ENCODE peak calls at places on chromosomes 4 and X, in eight cellular contexts. One of them, this sample, is unnamed.

GRCh38 chr4:169241480-169241879 is 29.3 kb downstream of the SH3RF1 start:
- DNase-seq in head of caudate nucleus: no peak
- DNase-seq in midbrain: no peak
- DNase-seq in activated naive CD4-positive, alpha-beta T cell treated with Interleukin-2 at 50 U/mL for 16 hours: no peak
- DNase-seq in HTR-8/SVneo: no peak
- DNase-seq in NCI-H1092: no peak
- DNase-seq in myocyte: no peak
- DNase-seq in fibroblast of lung: no peak
- DNase-seq in this sample: no peak

GRCh38 chrX:41265615-41266014 is 68.3 kb upstream of the DDX3X start:
- DNase-seq in head of caudate nucleus: no peak
- DNase-seq in myocyte: peak
- DNase-seq in HTR-8/SVneo: no peak
- DNase-seq in activated naive CD4-positive, alpha-beta T cell treated with Interleukin-2 at 50 U/mL for 16 hours: peak
- DNase-seq in midbrain: no peak
- DNase-seq in NCI-H1092: no peak
- DNase-seq in fibroblast of lung: peak
- DNase-seq in this sample: no peak

GRCh38 chrX:120774611-120775010 is 101.1 kb downstream of the CT47B1 start:
- DNase-seq in midbrain: no peak
- DNase-seq in fibroblast of lung: no peak
- DNase-seq in activated naive CD4-positive, alpha-beta T cell treated with Interleukin-2 at 50 U/mL for 16 hours: no peak
- DNase-seq in NCI-H1092: no peak
- DNase-seq in myocyte: no peak
- DNase-seq in head of caudate nucleus: no peak
- DNase-seq in HTR-8/SVneo: no peak
- DNase-seq in this sample: no peak

GRCh38 chrX:99394450-99394849 is 1015.6 kb downstream of the PCDH19 start:
- DNase-seq in NCI-H1092: no peak
- DNase-seq in myocyte: no peak
- DNase-seq in HTR-8/SVneo: no peak
- DNase-seq in midbrain: no peak
- DNase-seq in head of caudate nucleus: no peak
- DNase-seq in activated naive CD4-positive, alpha-beta T cell treated with Interleukin-2 at 50 U/mL for 16 hours: no peak
- DNase-seq in fibroblast of lung: no peak
- DNase-seq in this sample: no peak

GRCh38 chr4:185638093-185638492 is 102.8 kb upstream of the PDLIM3 start:
- DNase-seq in HTR-8/SVneo: no peak
- DNase-seq in fibroblast of lung: no peak
- DNase-seq in activated naive CD4-positive, alpha-beta T cell treated with Interleukin-2 at 50 U/mL for 16 hours: no peak
- DNase-seq in NCI-H1092: no peak
- DNase-seq in myocyte: no peak
- DNase-seq in head of caudate nucleus: no peak
- DNase-seq in midbrain: no peak
- DNase-seq in this sample: no peak

GRCh38 chr4:156638925-156639605 is 332.5 kb downstream of the PDGFC start:
- DNase-seq in HTR-8/SVneo: peak
- DNase-seq in NCI-H1092: no peak
- DNase-seq in midbrain: no peak
- DNase-seq in myocyte: no peak
- DNase-seq in head of caudate nucleus: no peak
- DNase-seq in activated naive CD4-positive, alpha-beta T cell treated with Interleukin-2 at 50 U/mL for 16 hours: no peak
- DNase-seq in fibroblast of lung: peak
- DNase-seq in this sample: no peak

GRCh38 chr4:98166025-98166730 is 22.9 kb upstream of the STPG2 start:
- DNase-seq in activated naive CD4-positive, alpha-beta T cell treated with Interleukin-2 at 50 U/mL for 16 hours: no peak
- DNase-seq in HTR-8/SVneo: peak
- DNase-seq in midbrain: no peak
- DNase-seq in head of caudate nucleus: no peak
- DNase-seq in NCI-H1092: no peak
- DNase-seq in myocyte: peak
- DNase-seq in fibroblast of lung: peak
- DNase-seq in this sample: no peak

GRCh38 chr4:112823631-112824030 is 186.7 kb downstream of the LARP7 start:
- DNase-seq in NCI-H1092: peak
- DNase-seq in myocyte: no peak
- DNase-seq in HTR-8/SVneo: no peak
- DNase-seq in activated naive CD4-positive, alpha-beta T cell treated with Interleukin-2 at 50 U/mL for 16 hours: no peak
- DNase-seq in midbrain: no peak
- DNase-seq in fibroblast of lung: no peak
- DNase-seq in head of caudate nucleus: no peak
- DNase-seq in this sample: no peak

GRCh38 chrX:110318664-110318968 is 731 bp upstream of the AMMECR1 start:
- DNase-seq in activated naive CD4-positive, alpha-beta T cell treated with Interleukin-2 at 50 U/mL for 16 hours: no peak
- DNase-seq in head of caudate nucleus: no peak
- DNase-seq in fibroblast of lung: no peak
- DNase-seq in myocyte: no peak
- DNase-seq in midbrain: no peak
- DNase-seq in NCI-H1092: peak
- DNase-seq in HTR-8/SVneo: no peak
- DNase-seq in this sample: no peak

This sample was measured in GM12891.